ENCODE peak calls at places on chromosomes 2 and 18, in six cellular contexts. C is H1, F is HL-60, E is K562, R is HepG2, H is GM12878. S is an unnamed sample.

GRCh38 chr2:135741395-135742306 is at the start of gene UBXN4:
- DNase-seq in C (peak), F (peak), E (peak), R (peak), H (peak), S (peak)

GRCh38 chr2:237722616-237723015 is 76.0 kb upstream of the RBM44 start:
- DNase-seq in C (no peak), F (no peak), E (no peak), R (no peak), H (no peak), S (no peak)

GRCh38 chr2:119049968-119050657 is 108.1 kb downstream of the MARCO start:
- DNase-seq in C (peak), F (no peak), E (peak), R (peak), H (no peak), S (no peak)

GRCh38 chr2:166257859-166258258 is 117.9 kb downstream of the SCN9A start:
- DNase-seq in C (no peak), F (no peak), E (no peak), R (no peak), H (no peak), S (no peak)

GRCh38 chr2:168722592-168722991 is 79.8 kb upstream of the NOSTRIN start:
- DNase-seq in C (no peak), F (no peak), E (no peak), R (no peak), H (no peak), S (no peak)

GRCh38 chr18:49029628-49030027 is 78.9 kb upstream of the SMAD7 start:
- DNase-seq in C (no peak), F (no peak), E (no peak), R (no peak), H (no peak), S (no peak)

GRCh38 chr2:109337221-109337620 is 208.2 kb downstream of the SH3RF3 start:
- DNase-seq in C (no peak), F (no peak), E (no peak), R (no peak), H (no peak), S (no peak)

GRCh38 chr18:58276640-58277456 is 232.8 kb downstream of the NEDD4L start:
- DNase-seq in C (no peak), F (no peak), E (no peak), R (no peak), H (no peak), S (no peak)

GRCh38 chr2:212979799-212980198 is 171.6 kb downstream of the IKZF2 start:
- DNase-seq in C (no peak), F (no peak), E (no peak), R (no peak), H (no peak), S (peak)

GRCh38 chr18:58896734-58897508 is 32.2 kb downstream of the ZNF532 start:
- DNase-seq in C (no peak), F (no peak), E (no peak), R (no peak), H (no peak), S (no peak)

GRCh38 chr18:50192903-50193795 is 1.8 kb downstream of the MYO5B start:
- DNase-seq in C (peak), F (no peak), E (no peak), R (no peak), H (no peak), S (peak)

GRCh38 chr2:203878060-203878459 is 10.5 kb downstream of the CTLA4 start:
- DNase-seq in C (no peak), F (no peak), E (no peak), R (no peak), H (no peak), S (no peak)

GRCh38 chr2:105712166-105712915 is 32.4 kb upstream of the NCK2 start:
- DNase-seq in C (no peak), F (no peak), E (no peak), R (peak), H (no peak), S (no peak)

GRCh38 chr2:184945306-184945705 is 347.0 kb downstream of the ZNF804A start:
- DNase-seq in C (no peak), F (no peak), E (no peak), R (no peak), H (no peak), S (no peak)

GRCh38 chr2:38462121-38462634 is 85.1 kb upstream of the ATL2 start:
- DNase-seq in C (no peak), F (peak), E (peak), R (no peak), H (no peak), S (no peak)

GRCh38 chr2:10863047-10863446 is 48.7 kb upstream of the KCNF1 start:
- DNase-seq in C (no peak), F (no peak), E (no peak), R (no peak), H (no peak), S (no peak)

GRCh38 chr2:10862330-10862729 is 49.4 kb upstream of the KCNF1 start:
- DNase-seq in C (no peak), F (no peak), E (no peak), R (no peak), H (no peak), S (no peak)

GRCh38 chr2:10865841-10866240 is 45.9 kb upstream of the KCNF1 start:
- DNase-seq in C (no peak), F (no peak), E (no peak), R (no peak), H (no peak), S (no peak)

GRCh38 chr2:10863837-10864236 is 47.9 kb upstream of the KCNF1 start:
- DNase-seq in C (no peak), F (peak), E (no peak), R (no peak), H (peak), S (no peak)

GRCh38 chr2:10864888-10865551 is 46.7 kb upstream of the KCNF1 start:
- DNase-seq in C (no peak), F (no peak), E (no peak), R (no peak), H (peak), S (no peak)
- TF ChIP-seq GABPA in C (no peak), F (no peak), E (no peak), R (no peak), H (no peak), S (no peak)

GRCh38 chr2:134466141-134466540 is 212.3 kb downstream of the MGAT5 start:
- DNase-seq in C (peak), F (no peak), E (peak), R (peak), H (peak), S (peak)
- TF ChIP-seq GABPA in C (no peak), F (no peak), E (no peak), R (no peak), H (no peak), S (no peak)

DNA sequence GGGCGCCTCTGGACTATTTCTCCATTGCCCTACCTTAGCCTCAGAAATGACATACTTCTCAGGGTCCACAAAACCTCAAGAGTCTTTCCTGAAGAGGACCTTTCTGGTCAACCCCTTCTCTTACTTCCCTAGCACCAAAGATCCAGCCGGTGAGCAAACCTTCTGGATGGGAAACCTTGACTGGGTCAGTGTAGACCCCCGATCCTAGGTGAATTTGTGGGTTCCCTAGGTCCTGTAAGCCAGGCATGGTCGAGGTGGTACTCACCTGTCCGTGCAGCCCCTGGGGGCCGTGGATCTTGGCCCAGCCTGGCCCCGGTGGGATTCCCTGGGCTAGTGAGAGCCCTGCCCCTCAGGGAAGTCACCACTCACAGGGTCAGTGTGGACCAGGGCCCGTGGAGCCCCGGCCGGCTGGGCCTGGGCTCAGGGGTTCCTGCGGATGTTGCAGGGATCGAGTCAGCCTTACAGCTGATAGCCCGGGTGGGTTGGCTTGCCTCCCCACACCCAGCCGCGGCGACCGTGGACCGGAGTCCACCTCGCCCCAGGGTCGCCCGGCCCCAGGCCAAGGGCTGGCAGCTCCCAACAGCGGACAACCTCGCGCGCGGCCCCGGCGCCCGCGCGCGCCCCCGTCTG is 576 bp downstream of the ATG9A start:
- DNase-seq in C (no peak), F (no peak), E (no peak), R (no peak), H (no peak), S (no peak)
- TF ChIP-seq GABPA in C (no peak), F (no peak), E (no peak), R (no peak), H (no peak), S (no peak)

GRCh38 chr2:143347303-143347702 is 218.1 kb downstream of the ARHGAP15 start:
- DNase-seq in C (no peak), F (no peak), E (no peak), R (no peak), H (no peak), S (peak)

GRCh38 chr2:143344780-143345179 is 215.6 kb downstream of the ARHGAP15 start:
- DNase-seq in C (no peak), F (no peak), E (no peak), R (no peak), H (no peak), S (no peak)

GRCh38 chr2:143345887-143346612 is 216.8 kb downstream of the ARHGAP15 start:
- DNase-seq in C (no peak), F (no peak), E (no peak), R (no peak), H (no peak), S (no peak)

GRCh38 chr2:143347901-143348300 is 218.7 kb downstream of the ARHGAP15 start:
- DNase-seq in C (no peak), F (no peak), E (no peak), R (no peak), H (no peak), S (no peak)
- TF ChIP-seq GABPA in C (no peak), F (no peak), E (no peak), R (no peak), H (no peak), S (no peak)

DNA sequence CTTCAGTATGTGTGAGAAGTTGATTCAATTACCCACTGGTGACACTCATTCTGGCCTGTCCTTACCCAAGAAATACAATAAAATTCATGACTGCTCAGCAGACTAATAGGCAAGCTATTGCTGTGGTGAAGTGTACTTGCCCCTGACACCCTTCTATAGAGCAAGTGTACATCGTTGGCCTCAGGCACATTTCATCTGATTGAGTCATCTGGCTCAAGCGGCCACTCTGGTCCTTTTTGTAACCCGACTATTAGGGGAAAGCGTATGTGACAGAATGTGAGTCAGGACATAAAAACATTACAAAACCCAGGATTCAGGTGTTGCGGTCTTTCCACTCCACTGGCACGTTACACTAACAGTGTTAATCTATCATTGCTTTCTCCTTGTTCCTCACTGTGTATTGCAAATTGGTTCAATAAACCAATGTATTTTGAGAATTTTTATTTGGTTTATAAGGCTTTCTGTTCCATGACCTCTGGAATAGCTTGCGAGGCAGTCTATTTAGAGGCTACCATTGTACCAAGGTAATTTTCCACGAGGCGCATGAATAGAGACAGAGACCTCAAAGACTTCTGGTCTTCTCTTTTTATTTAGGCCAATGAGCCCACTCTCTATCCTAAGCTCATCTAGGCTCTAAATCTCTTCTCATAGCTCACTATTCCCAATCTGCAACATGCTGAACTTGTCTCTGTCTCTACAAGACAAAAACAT is 10.2 kb upstream of the TTC32 start:
- DNase-seq in C (no peak), F (no peak), E (no peak), R (no peak), H (no peak), S (no peak)
- TF ChIP-seq GABPA in C (no peak), F (no peak), E (no peak), R (no peak), H (no peak), S (no peak)

DNA sequence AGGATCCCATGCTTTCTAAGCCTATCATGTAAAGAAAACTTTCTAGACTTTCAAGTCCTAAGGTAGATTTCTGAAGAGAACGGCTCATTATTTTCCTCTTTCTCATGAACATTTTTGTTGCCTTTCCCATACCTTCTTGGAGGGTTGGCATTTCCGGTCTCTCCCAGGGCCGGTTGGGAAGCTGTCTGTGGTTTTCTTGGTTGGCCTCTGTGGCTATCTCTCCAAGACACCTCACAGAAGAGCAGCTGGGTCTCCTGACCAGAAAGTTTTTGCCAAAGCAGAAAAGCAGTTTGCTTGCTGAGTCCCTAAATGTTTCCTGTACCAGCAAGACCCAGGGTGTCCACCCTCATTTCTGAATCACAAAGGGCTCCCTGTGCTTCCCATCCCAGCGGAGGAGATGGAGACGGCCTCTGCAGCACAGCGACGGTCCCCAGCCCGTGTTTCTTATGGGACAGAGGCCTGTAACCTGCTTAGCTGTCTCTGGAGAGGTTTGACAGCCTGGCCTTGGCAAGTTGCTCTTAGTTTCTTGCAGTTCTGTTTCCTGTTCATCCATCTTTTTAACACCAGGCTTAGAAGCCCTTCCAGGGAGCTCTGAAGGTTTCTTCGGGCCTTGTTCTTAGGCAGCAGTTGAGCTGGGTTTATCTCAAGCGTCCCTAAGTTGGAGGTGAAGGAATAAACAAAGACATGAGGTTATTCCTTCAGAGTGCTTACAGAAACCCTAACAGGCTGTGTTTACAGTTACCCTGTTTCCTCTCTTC is 39.8 kb downstream of the GREB1 start:
- DNase-seq in C (no peak), F (no peak), E (no peak), R (no peak), H (no peak), S (no peak)
- TF ChIP-seq GABPA in C (no peak), F (no peak), E (peak), R (no peak), H (no peak), S (no peak)